ENCODE peak calls at places on chromosomes 3 and 15, in six cellular contexts. G is GM12878, U is HCT116, E is HepG2, N is H1, O is SK-N-SH. S is an unnamed sample.

GRCh38 chr3:195910499-195910845 is 2.1 kb upstream of the TNK2 start:
- DNase-seq in U (no peak), O (no peak), N (no peak), E (no peak), G (no peak), S (no peak)

GRCh38 chr3:176046717-176047116 is 1150.6 kb downstream of the TBL1XR1 start:
- DNase-seq in E (no peak), N (no peak), G (no peak), U (no peak), O (peak; percentile 12), S (no peak)

GRCh38 chr15:58520464-58520863 is 88.7 kb downstream of the LIPC start:
- DNase-seq in G (no peak), U (no peak), O (no peak), E (no peak), N (no peak), S (no peak)

GRCh38 chr15:66017009-66017408 is 147.7 kb downstream of the RAB11A start:
- DNase-seq in E (no peak), U (no peak), G (no peak), O (peak; percentile 64), N (no peak), S (no peak)

GRCh38 chr3:113431811-113432210 is 9.5 kb downstream of the CFAP44 start:
- DNase-seq in N (no peak), U (no peak), G (no peak), E (no peak), O (no peak), S (no peak)

GRCh38 chr3:13019243-13019701 is 54.0 kb downstream of the IQSEC1 start:
- DNase-seq in O (peak; percentile 70), G (no peak), N (peak; percentile 54), E (no peak), U (no peak), S (no peak)

GRCh38 chr15:76338555-76339301 is 2.2 kb downstream of the ISL2 start:
- DNase-seq in N (no peak), E (no peak), G (no peak), O (peak; percentile 42), U (no peak), S (no peak)

GRCh38 chr15:69129026-69129385 is 31.4 kb upstream of the GLCE start:
- DNase-seq in N (no peak), G (no peak), U (no peak), O (no peak), E (no peak), S (peak; percentile 16)

GRCh38 chr3:62525276-62525675 is 151.9 kb upstream of the FEZF2 start:
- DNase-seq in G (no peak), O (no peak), N (no peak), E (no peak), U (no peak), S (no peak)

GRCh38 chr3:61869378-61869777 is 308.0 kb downstream of the PTPRG start:
- DNase-seq in O (no peak), E (no peak), G (no peak), U (no peak), N (no peak), S (no peak)

GRCh38 chr15:88932875-88933330 is 19.7 kb upstream of the MFGE8 start:
- DNase-seq in U (no peak), N (no peak), E (no peak), O (no peak), G (no peak), S (no peak)

GRCh38 chr3:59920801-59921200 is 871.0 kb upstream of the CFAP20DC start:
- DNase-seq in U (no peak), E (no peak), N (no peak), O (no peak), G (no peak), S (no peak)

GRCh38 chr3:8575364-8576104 is 69.1 kb downstream of the SSUH2 start:
- DNase-seq in E (no peak), G (no peak), U (no peak), O (no peak), N (no peak), S (no peak)

GRCh38 chr3:120688121-120688520 is 6.1 kb upstream of the HGD start:
- DNase-seq in N (no peak), E (no peak), O (no peak), U (no peak), G (peak; percentile 55), S (no peak)

DNA sequence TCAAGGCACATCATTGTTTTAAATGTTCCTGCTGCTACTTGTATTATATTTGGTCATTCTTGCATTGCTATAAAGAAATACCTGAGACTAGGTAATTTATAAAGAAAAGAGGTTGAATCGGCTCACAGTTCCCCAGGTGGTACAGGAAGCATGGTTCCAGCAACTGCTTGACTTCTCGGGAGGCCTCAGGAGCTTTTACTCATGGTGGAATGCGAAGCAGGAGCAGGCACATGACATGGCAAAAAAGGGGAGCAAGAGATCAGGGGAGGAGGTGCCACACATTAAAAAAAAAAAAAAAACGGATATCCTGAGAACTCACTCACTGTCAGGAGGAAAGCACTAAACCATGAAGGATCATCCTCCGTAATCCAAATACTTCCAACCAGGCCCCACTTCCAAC is 286.9 kb upstream of the PLSCR5 start:
- DNase-seq in O (no peak), G (no peak), U (no peak), N (no peak), E (no peak), S (no peak)
- TF ChIP-seq JUND in O (no peak), G (no peak), U (no peak), N (no peak), E (no peak), S (no peak)

DNA sequence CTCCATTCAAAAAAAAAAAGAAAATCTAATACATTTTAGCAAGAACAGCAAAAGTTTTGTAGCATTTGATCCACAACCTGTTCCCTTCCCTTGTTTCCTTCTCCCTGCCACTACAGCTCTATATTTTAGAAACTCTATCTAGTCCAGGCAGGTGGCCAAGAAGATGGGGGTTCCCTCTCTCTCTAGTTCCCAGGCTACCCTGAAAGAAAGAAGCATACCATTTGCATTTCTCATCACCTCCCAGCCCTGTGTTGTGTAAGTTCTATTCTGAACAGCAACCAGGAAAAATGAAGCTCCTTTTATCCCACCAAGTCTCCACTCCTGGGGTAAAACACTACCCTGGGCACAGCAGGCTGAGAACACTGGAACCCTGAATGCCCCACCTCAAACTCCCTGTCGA is 100.0 kb downstream of the PCCB start:
- DNase-seq in E (no peak), O (no peak), U (no peak), N (no peak), G (no peak), S (no peak)
- TF ChIP-seq JUND in E (no peak), O (peak; percentile 85), U (no peak), N (no peak), G (no peak), S (no peak)

GRCh38 chr15:67066041-67067021 is 929 bp downstream of the SMAD3 start:
- DNase-seq in U (no peak), E (no peak), O (peak; percentile 65), N (no peak), G (no peak), S (peak; percentile 36)
- TF ChIP-seq JUND in U (no peak), E (no peak), O (no peak), N (no peak), G (no peak), S (no peak)

GRCh38 chr3:3666664-3667063 is 132.6 kb upstream of the LRRN1 start:
- DNase-seq in N (no peak), G (peak; percentile 56), E (no peak), O (no peak), U (no peak), S (no peak)
- TF ChIP-seq JUND in N (no peak), G (no peak), E (no peak), O (no peak), U (no peak), S (no peak)

GRCh38 chr3:152054315-152054714 is 180.9 kb downstream of the SUCNR1 start:
- DNase-seq in N (no peak), U (no peak), O (no peak), G (no peak), E (no peak), S (no peak)
- TF ChIP-seq JUND in N (no peak), U (no peak), O (no peak), G (no peak), E (no peak), S (no peak)

DNA sequence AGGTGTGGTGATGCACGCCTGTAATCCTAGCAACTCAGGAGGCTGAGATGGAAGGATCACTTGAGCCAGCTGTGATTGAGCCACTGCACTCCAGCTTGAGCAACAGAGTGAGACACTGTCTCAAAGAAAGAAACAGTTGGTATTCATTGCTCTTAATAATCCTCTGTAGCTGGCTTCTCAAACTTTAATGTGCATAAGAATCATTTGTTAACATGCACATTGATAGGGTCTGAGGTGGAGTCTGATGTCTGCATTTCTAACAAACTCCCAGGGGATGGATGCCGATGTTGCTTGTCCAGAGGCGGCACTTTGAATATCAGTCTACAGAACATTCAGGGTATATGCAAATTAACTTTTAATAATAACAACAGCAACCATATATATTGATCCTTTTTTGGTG is 39.9 kb downstream of the NKIRAS1 start:
- DNase-seq in E (no peak), O (no peak), U (no peak), G (no peak), N (no peak), S (no peak)
- TF ChIP-seq JUND in E (no peak), O (no peak), U (no peak), G (no peak), N (no peak), S (no peak)

GRCh38 chr3:42802876-42803799 is 1.2 kb downstream of the HIGD1A start:
- DNase-seq in O (peak; percentile 34), U (no peak), E (peak; percentile 33), G (no peak), N (no peak), S (peak; percentile 36)

GRCh38 chr3:42804831-42805821 is 836 bp upstream of the HIGD1A start:
- DNase-seq in E (peak; percentile 82), N (no peak), O (peak; percentile 21), G (no peak), U (no peak), S (peak; percentile 46)

GRCh38 chr3:42804113-42804830 is at the start of gene HIGD1A:
- DNase-seq in U (peak; percentile 86), E (peak; percentile 91), G (peak; percentile 79), N (peak; percentile 87), O (peak; percentile 99), S (peak; percentile 98)

GRCh38 chr3:42801784-42802183 is 2.5 kb downstream of the HIGD1A start:
- DNase-seq in N (no peak), G (no peak), O (no peak), U (no peak), E (no peak), S (no peak)

DNA sequence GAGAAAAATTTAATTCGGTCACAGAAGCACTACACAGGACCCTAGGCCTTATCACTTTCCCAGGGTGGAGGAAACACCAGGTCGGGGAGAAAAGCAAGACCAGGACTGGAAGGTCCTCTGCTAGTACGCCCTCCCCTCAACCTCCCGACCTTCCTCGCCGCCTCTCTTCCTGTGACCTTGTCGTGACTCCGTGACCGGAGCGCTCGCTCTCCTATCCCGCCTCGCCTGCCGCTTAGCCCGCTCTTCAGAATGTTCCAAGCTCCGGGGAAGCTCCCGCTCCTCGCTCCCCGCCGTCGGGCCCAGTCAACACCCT is 534 bp downstream of the HIGD1A start:
- DNase-seq in U (no peak), E (peak; percentile 31), O (peak; percentile 64), N (no peak), G (no peak), S (peak; percentile 50)
- TF ChIP-seq JUND in U (no peak), E (no peak), O (no peak), N (no peak), G (no peak), S (no peak)

S was measured in T47D.